ENCODE peak calls at places on chromosomes 16 and 17, in four cellular contexts. One of them, this sample, is unnamed.

GRCh38 chr16:28526201-28527099 is 12.3 kb downstream of the NUPR1 start:
- DNase-seq in HepG2: peak; percentile 99
- DNase-seq in HCT116: no peak
- DNase-seq in K562: no peak
- DNase-seq in this sample: no peak

GRCh38 chr16:86427327-86427935 is 82.9 kb upstream of the FOXF1 start:
- DNase-seq in HepG2: no peak
- DNase-seq in HCT116: no peak
- DNase-seq in K562: no peak
- DNase-seq in this sample: no peak

GRCh38 chr17:70144260-70144846 is 25.0 kb upstream of the KCNJ2 start:
- DNase-seq in K562: no peak
- DNase-seq in HepG2: peak; percentile 15
- DNase-seq in HCT116: peak; percentile 12
- DNase-seq in this sample: no peak

GRCh38 chr16:86611517-86611840 is 33.1 kb downstream of the FOXL1 start:
- DNase-seq in HepG2: no peak
- DNase-seq in HCT116: no peak
- DNase-seq in K562: no peak
- DNase-seq in this sample: no peak

GRCh38 chr17:52410781-52411180 is 252.3 kb upstream of the CA10 start:
- DNase-seq in K562: no peak
- DNase-seq in HepG2: peak; percentile 41
- DNase-seq in HCT116: no peak
- DNase-seq in this sample: no peak

GRCh38 chr17:48457080-48457836 is 27.2 kb upstream of the SKAP1 start:
- DNase-seq in HCT116: peak; percentile 54
- DNase-seq in HepG2: peak; percentile 42
- DNase-seq in K562: peak; percentile 83
- DNase-seq in this sample: no peak

GRCh38 chr16:11783319-11784047 is 13.6 kb downstream of the ZC3H7A start:
- DNase-seq in K562: peak; percentile 46
- DNase-seq in HCT116: no peak
- DNase-seq in HepG2: no peak
- DNase-seq in this sample: no peak

GRCh38 chr16:74029122-74029805 is 267.4 kb upstream of the PSMD7 start:
- DNase-seq in HepG2: no peak
- DNase-seq in K562: no peak
- DNase-seq in HCT116: no peak
- DNase-seq in this sample: no peak

GRCh38 chr17:61325382-61326073 is 74.1 kb upstream of the TBX2 start:
- DNase-seq in K562: no peak
- DNase-seq in HepG2: no peak
- DNase-seq in HCT116: no peak
- DNase-seq in this sample: no peak

GRCh38 chr16:78704421-78704820 is 605.0 kb downstream of the WWOX start:
- DNase-seq in HepG2: no peak
- DNase-seq in K562: no peak
- DNase-seq in HCT116: no peak
- DNase-seq in this sample: no peak

GRCh38 chr16:4510131-4510530 is 28.4 kb downstream of the CDIP1 start:
- DNase-seq in HCT116: no peak
- DNase-seq in HepG2: no peak
- DNase-seq in K562: no peak
- DNase-seq in this sample: no peak

GRCh38 chr17:38921756-38922411 is 3.5 kb upstream of the LASP1NB start:
- DNase-seq in HCT116: no peak
- DNase-seq in K562: no peak
- DNase-seq in HepG2: no peak
- DNase-seq in this sample: no peak

GRCh38 chr17:81197831-81198490 is 24.8 kb downstream of the CEP131 start:
- DNase-seq in HepG2: no peak
- DNase-seq in K562: no peak
- DNase-seq in HCT116: no peak
- DNase-seq in this sample: no peak

GRCh38 chr17:42233994-42234393 is 39.7 kb upstream of the GHDC start:
- DNase-seq in HepG2: no peak
- DNase-seq in HCT116: no peak
- DNase-seq in K562: no peak
- DNase-seq in this sample: no peak

GRCh38 chr16:30353438-30354129 is 1.5 kb downstream of the CD2BP2 start:
- DNase-seq in HepG2: no peak
- DNase-seq in HCT116: no peak
- DNase-seq in K562: no peak
- DNase-seq in this sample: no peak

GRCh38 chr16:30659507-30660423 is 1.5 kb downstream of the FBRS start:
- DNase-seq in HepG2: no peak
- DNase-seq in HCT116: no peak
- DNase-seq in K562: no peak
- DNase-seq in this sample: no peak

GRCh38 chr16:86166414-86166813 is 267.5 kb downstream of the IRF8 start:
- DNase-seq in K562: no peak
- DNase-seq in HCT116: no peak
- DNase-seq in HepG2: no peak
- DNase-seq in this sample: no peak

GRCh38 chr16:84953051-84953746 is 58.1 kb downstream of the ZDHHC7 start:
- DNase-seq in HepG2: no peak
- DNase-seq in HCT116: no peak
- DNase-seq in K562: peak; percentile 47
- DNase-seq in this sample: no peak

GRCh38 chr17:80425835-80426426 is 11.0 kb downstream of the ENDOV start:
- DNase-seq in K562: no peak
- DNase-seq in HepG2: no peak
- DNase-seq in HCT116: no peak
- DNase-seq in this sample: no peak

GRCh38 chr16:53945996-53946395 is 242.0 kb downstream of the FTO start:
- DNase-seq in HepG2: peak; percentile 57
- DNase-seq in K562: peak; percentile 54
- DNase-seq in HCT116: peak; percentile 8
- DNase-seq in this sample: peak; percentile 5

GRCh38 chr17:27546624-27547300 is 84.2 kb upstream of the LGALS9 start:
- DNase-seq in HepG2: no peak
- DNase-seq in HCT116: no peak
- DNase-seq in K562: no peak
- DNase-seq in this sample: no peak

GRCh38 chr16:23365602-23366240 is 63.6 kb downstream of the SCNN1B start:
- DNase-seq in HCT116: no peak
- DNase-seq in HepG2: no peak
- DNase-seq in K562: no peak
- DNase-seq in this sample: no peak

GRCh38 chr17:59311051-59311468 is 20.4 kb upstream of the YPEL2 start:
- DNase-seq in HCT116: peak; percentile 78
- DNase-seq in HepG2: peak; percentile 79
- DNase-seq in K562: peak; percentile 81
- DNase-seq in this sample: peak; percentile 41

GRCh38 chr16:82067042-82067809 is 32.2 kb downstream of the HSD17B2 start:
- DNase-seq in HCT116: no peak
- DNase-seq in HepG2: peak; percentile 81
- DNase-seq in K562: no peak
- DNase-seq in this sample: no peak
- TF ChIP-seq TCF7L2 in HCT116: no peak
- TF ChIP-seq TCF7L2 in HepG2: no peak
- TF ChIP-seq TCF7L2 in K562: no peak
- TF ChIP-seq TCF7L2 in this sample: no peak

GRCh38 chr16:70378869-70379493 is 32.3 kb downstream of the DDX19A start:
- DNase-seq in K562: no peak
- DNase-seq in HCT116: no peak
- DNase-seq in HepG2: no peak
- DNase-seq in this sample: no peak
- TF ChIP-seq TCF7L2 in K562: no peak
- TF ChIP-seq TCF7L2 in HCT116: no peak
- TF ChIP-seq TCF7L2 in HepG2: no peak
- TF ChIP-seq TCF7L2 in this sample: no peak

GRCh38 chr17:9294661-9295210 is 273.4 kb downstream of the NTN1 start:
- DNase-seq in K562: no peak
- DNase-seq in HCT116: no peak
- DNase-seq in HepG2: no peak
- DNase-seq in this sample: no peak
- TF ChIP-seq TCF7L2 in K562: no peak
- TF ChIP-seq TCF7L2 in HCT116: no peak
- TF ChIP-seq TCF7L2 in HepG2: no peak
- TF ChIP-seq TCF7L2 in this sample: no peak

GRCh38 chr17:18043491-18043890 is 4.3 kb downstream of the GID4 start:
- DNase-seq in HepG2: no peak
- DNase-seq in HCT116: peak; percentile 12
- DNase-seq in K562: peak; percentile 30
- DNase-seq in this sample: no peak
- TF ChIP-seq TCF7L2 in HepG2: no peak
- TF ChIP-seq TCF7L2 in HCT116: no peak
- TF ChIP-seq TCF7L2 in K562: no peak
- TF ChIP-seq TCF7L2 in this sample: no peak

GRCh38 chr17:30427611-30428010 is 48.9 kb downstream of the CPD start:
- DNase-seq in HepG2: no peak
- DNase-seq in K562: no peak
- DNase-seq in HCT116: no peak
- DNase-seq in this sample: no peak

GRCh38 chr17:30422171-30422570 is 43.4 kb downstream of the CPD start:
- DNase-seq in HepG2: no peak
- DNase-seq in K562: no peak
- DNase-seq in HCT116: no peak
- DNase-seq in this sample: no peak

GRCh38 chr17:30429155-30429554 is 48.1 kb upstream of the GOSR1 start:
- DNase-seq in HepG2: no peak
- DNase-seq in K562: no peak
- DNase-seq in HCT116: no peak
- DNase-seq in this sample: no peak

GRCh38 chr17:30421592-30421991 is 42.9 kb downstream of the CPD start:
- DNase-seq in K562: no peak
- DNase-seq in HCT116: no peak
- DNase-seq in HepG2: no peak
- DNase-seq in this sample: no peak

DNA sequence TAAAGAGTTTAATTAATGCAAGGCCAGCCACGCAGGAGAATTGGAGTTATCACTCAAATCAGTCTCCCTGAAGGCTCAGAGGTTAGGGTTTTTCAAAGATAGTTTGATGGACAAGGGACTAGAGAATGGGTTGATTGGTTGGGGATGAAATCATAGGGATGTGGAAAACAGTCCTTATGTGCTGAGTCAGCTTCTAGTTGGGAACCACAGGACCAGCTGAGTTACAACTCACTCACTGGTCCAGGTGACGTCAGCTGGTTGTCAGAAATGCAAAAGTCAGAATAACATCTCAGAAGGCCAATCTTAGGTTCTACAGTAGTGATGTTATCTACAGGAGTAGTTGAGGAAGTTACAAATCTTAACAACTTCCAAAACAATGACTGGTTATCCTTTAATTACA is 47.6 kb downstream of the CPD start:
- DNase-seq in K562: no peak
- DNase-seq in HCT116: no peak
- DNase-seq in HepG2: no peak
- DNase-seq in this sample: no peak
- TF ChIP-seq TCF7L2 in K562: no peak
- TF ChIP-seq TCF7L2 in HCT116: no peak
- TF ChIP-seq TCF7L2 in HepG2: no peak
- TF ChIP-seq TCF7L2 in this sample: no peak

GRCh38 chr17:16915752-16916556 is 56.0 kb downstream of the TNFRSF13B start:
- DNase-seq in HepG2: peak; percentile 32
- DNase-seq in K562: peak; percentile 36
- DNase-seq in HCT116: peak; percentile 70
- DNase-seq in this sample: no peak
- TF ChIP-seq TCF7L2 in HepG2: no peak
- TF ChIP-seq TCF7L2 in K562: no peak
- TF ChIP-seq TCF7L2 in HCT116: no peak
- TF ChIP-seq TCF7L2 in this sample: no peak

DNA sequence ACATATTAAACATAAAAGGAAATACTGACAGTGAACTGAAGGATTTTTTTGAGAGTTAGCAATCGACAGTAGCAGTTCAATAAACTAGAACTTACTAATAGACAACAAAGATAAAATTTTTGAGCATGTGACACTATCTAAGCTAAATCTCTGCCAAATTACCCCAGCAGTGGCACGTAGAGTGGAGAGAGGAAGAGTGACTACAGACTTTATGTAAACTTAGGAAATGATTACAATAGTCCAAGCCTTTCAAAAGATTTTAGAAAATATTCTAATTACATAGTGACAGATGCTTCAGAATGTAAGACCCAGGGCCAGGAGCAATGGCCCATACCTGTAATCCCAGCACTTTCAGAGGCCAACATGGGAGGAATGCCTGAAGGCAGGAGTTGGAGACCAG is 52.4 kb downstream of the CFDP1 start:
- DNase-seq in HepG2: no peak
- DNase-seq in K562: no peak
- DNase-seq in HCT116: no peak
- DNase-seq in this sample: no peak
- TF ChIP-seq TCF7L2 in HepG2: no peak
- TF ChIP-seq TCF7L2 in K562: no peak
- TF ChIP-seq TCF7L2 in HCT116: no peak
- TF ChIP-seq TCF7L2 in this sample: no peak

GRCh38 chr16:2776500-2777139 is 460 bp downstream of the ELOB start:
- DNase-seq in HepG2: no peak
- DNase-seq in K562: peak; percentile 32
- DNase-seq in HCT116: no peak
- DNase-seq in this sample: no peak

GRCh38 chr16:2779978-2780898 is 3.2 kb upstream of the ELOB start:
- DNase-seq in HepG2: no peak
- DNase-seq in K562: peak; percentile 31
- DNase-seq in HCT116: no peak
- DNase-seq in this sample: no peak

GRCh38 chr16:2778692-2778958 is 1.5 kb upstream of the ELOB start:
- DNase-seq in K562: no peak
- DNase-seq in HCT116: no peak
- DNase-seq in HepG2: no peak
- DNase-seq in this sample: no peak

GRCh38 chr16:2777231-2777902 is at the start of gene ELOB:
- DNase-seq in K562: peak; percentile 92
- DNase-seq in HepG2: peak; percentile 50
- DNase-seq in HCT116: peak; percentile 44
- DNase-seq in this sample: no peak

DNA sequence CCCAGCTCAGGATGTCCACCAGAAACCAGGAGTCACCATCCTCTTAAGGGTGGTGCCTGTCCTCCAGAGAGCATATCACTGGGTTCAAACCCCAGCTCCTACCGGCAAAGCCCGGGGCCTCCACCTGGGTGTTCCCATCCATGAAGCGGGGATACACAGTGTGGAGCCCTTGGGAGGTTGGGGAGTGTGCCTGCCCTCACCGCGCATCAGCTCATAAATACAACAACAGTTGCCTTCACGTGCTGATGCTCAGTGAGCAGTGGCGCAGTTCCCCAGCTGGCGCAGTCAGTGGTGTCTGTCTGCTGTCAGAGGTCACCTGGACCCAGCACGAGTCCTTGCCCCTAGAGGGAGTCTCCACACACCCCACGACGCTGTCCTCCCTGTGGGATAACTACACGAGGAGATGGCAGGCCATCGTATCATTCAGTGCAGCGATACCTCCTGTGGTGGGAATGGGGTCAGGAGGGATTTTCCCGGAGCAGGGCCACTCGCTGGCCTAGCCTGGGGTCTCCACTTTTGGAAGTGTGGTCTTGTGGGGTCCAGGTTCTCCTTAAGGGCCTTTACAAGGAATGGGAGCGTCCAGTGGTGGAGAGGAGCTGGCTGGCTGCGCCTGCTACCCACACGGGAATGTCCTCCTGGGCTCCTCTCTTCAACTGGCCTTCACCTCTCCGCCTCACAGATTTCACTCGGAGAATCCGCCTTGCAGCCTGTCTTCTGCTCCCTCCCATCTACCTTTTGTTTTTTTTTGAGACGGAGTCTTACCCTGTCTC is 2.3 kb upstream of the ELOB start:
- DNase-seq in K562: peak; percentile 31
- DNase-seq in HepG2: no peak
- DNase-seq in HCT116: no peak
- DNase-seq in this sample: no peak
- TF ChIP-seq TCF7L2 in K562: no peak
- TF ChIP-seq TCF7L2 in HepG2: no peak
- TF ChIP-seq TCF7L2 in HCT116: no peak
- TF ChIP-seq TCF7L2 in this sample: no peak

GRCh38 chr17:37683454-37683984 is 40.3 kb upstream of the DDX52 start:
- DNase-seq in HCT116: no peak
- DNase-seq in K562: no peak
- DNase-seq in HepG2: peak; percentile 97
- DNase-seq in this sample: no peak
- TF ChIP-seq TCF7L2 in HCT116: no peak
- TF ChIP-seq TCF7L2 in K562: no peak
- TF ChIP-seq TCF7L2 in HepG2: peak; percentile 93
- TF ChIP-seq TCF7L2 in this sample: no peak

This sample was measured in Panc1.